ENCODE peak calls at places on chromosomes 4 and X, in ten cellular contexts. S is GM23338, R is HCT116, I is spleen, P is HepG2, Y is sigmoid colon, T is transverse colon, F is vagina, Z is stomach, N is H1. X is an unnamed sample.

GRCh38 chr4:41319553-41319952 is 62.8 kb downstream of the UCHL1 start:
- DNase-seq in S (no peak), R (peak), I (no peak), P (peak), Y (no peak), T (no peak), F (no peak), Z (no peak), N (no peak), X (no peak)

GRCh38 chr4:66430856-66431255 is 760.6 kb upstream of the EPHA5 start:
- DNase-seq in S (no peak), R (no peak), I (no peak), P (no peak), Y (no peak), T (no peak), F (no peak), Z (no peak), N (peak), X (no peak)

GRCh38 chr4:41619161-41619560 is 81.2 kb downstream of the LIMCH1 start:
- DNase-seq in S (peak), R (no peak), I (no peak), P (no peak), Y (no peak), T (no peak), F (no peak), Z (no peak), N (no peak), X (no peak)

GRCh38 chr4:8307126-8307525 is 37.6 kb downstream of the HTRA3 start:
- DNase-seq in S (no peak), R (no peak), I (peak), P (no peak), Y (peak), T (no peak), F (no peak), Z (no peak), N (no peak), X (no peak)

GRCh38 chrX:17610788-17611187 is 126.5 kb upstream of the SCML1 start:
- DNase-seq in S (no peak), R (no peak), I (no peak), P (no peak), Y (no peak), T (no peak), F (no peak), Z (no peak), N (no peak), X (no peak)

GRCh38 chr4:8306511-8307021 is 37.0 kb downstream of the HTRA3 start:
- DNase-seq in S (peak), R (no peak), I (peak), P (no peak), Y (peak), T (peak), F (no peak), Z (no peak), N (no peak), X (no peak)

GRCh38 chr4:152427971-152428370 is 107.9 kb downstream of the FBXW7 start:
- DNase-seq in S (no peak), R (no peak), I (no peak), P (no peak), Y (no peak), T (no peak), F (no peak), Z (no peak), N (no peak), X (no peak)

GRCh38 chr4:66911898-66912297 is 633.4 kb downstream of the CENPC start:
- DNase-seq in S (no peak), R (no peak), I (no peak), P (no peak), Y (no peak), T (no peak), F (no peak), Z (no peak), N (no peak), X (no peak)

GRCh38 chr4:114026447-114026846 is 47.0 kb upstream of the ARSJ start:
- DNase-seq in S (no peak), R (no peak), I (no peak), P (no peak), Y (no peak), T (no peak), F (no peak), Z (no peak), N (no peak), X (no peak)

GRCh38 chrX:55695227-55696018 is 22.1 kb upstream of the RRAGB start:
- DNase-seq in S (no peak), R (no peak), I (no peak), P (no peak), Y (no peak), T (no peak), F (no peak), Z (no peak), N (no peak), X (no peak)

GRCh38 chr4:177023951-177024350 is 231.2 kb upstream of the VEGFC start:
- DNase-seq in S (no peak), R (no peak), I (no peak), P (no peak), Y (no peak), T (no peak), F (no peak), Z (no peak), N (no peak), X (no peak)

GRCh38 chr4:126267689-126268088 is 952.9 kb downstream of the FAT4 start:
- DNase-seq in S (no peak), R (no peak), I (no peak), P (no peak), Y (no peak), T (no peak), F (no peak), Z (no peak), N (no peak), X (no peak)

GRCh38 chr4:104591505-104591904 is 96.8 kb upstream of the CXXC4 start:
- DNase-seq in S (peak), R (no peak), I (no peak), P (no peak), Y (peak), T (peak), F (no peak), Z (no peak), N (peak), X (no peak)

GRCh38 chrX:154485150-154486051 is 1.0 kb downstream of the UBL4A start:
- DNase-seq in S (peak), R (no peak), I (peak), P (no peak), Y (peak), T (no peak), F (no peak), Z (no peak), N (no peak), X (no peak)

GRCh38 chr4:131526686-131527085 is 1622.4 kb upstream of the PCDH10 start:
- DNase-seq in S (no peak), R (no peak), I (no peak), P (no peak), Y (no peak), T (no peak), F (no peak), Z (no peak), N (no peak), X (no peak)

GRCh38 chrX:10597871-10598270 is 22.5 kb downstream of the MID1 start:
- DNase-seq in S (peak), R (no peak), I (no peak), P (peak), Y (no peak), T (no peak), F (no peak), Z (no peak), N (no peak), X (no peak)

GRCh38 chr4:82491251-82491960 is 61.0 kb downstream of the ENOPH1 start:
- DNase-seq in S (no peak), R (no peak), I (no peak), P (no peak), Y (no peak), T (no peak), F (no peak), Z (peak), N (no peak), X (no peak)

DNA sequence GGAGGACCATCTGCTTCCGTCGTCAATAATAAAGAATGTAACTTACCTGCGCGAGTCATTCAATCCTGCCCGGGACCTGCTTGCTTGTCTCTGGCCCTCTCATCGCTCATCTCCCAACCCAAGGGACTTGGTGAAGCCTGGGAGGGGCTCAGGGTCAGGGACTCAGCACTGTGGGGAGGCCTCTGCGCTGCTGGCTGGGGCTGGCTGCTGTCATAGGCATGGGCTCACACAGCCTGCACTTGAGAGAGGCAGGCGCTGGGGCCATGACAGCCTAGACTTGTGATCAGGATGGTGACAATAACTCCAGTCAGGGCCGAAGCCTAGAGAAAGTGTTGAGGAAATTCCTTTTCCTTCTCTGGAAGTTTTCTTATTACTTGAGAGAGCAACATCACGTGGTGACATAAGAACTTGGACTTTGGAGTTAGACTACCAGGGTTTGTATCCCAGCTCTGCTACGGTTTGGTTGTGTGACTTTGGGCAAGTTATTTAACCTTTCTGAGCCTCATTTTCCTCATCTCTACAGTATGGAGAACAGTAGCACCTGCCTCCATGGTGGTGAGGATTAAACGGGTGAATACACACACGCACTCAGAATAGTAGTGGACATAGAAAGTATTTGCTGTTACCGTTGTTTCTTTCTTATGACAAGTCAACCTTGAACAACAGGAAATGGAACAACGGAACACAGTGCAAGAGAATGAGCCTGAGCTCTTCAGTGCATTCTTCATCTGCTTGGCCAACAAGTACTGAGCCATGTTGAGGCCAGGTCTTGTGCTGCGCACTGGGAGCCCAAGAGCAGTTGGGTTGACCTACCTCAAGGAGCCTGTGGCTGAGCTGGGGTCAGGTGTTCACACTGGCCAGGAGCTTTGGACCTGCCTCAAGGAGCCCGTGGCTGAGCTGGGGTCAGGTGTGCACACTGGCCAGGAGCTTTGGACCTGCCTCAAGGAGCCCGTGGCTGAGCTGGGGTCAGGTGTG is 60.5 kb downstream of the TBC1D14 start:
- DNase-seq in S (no peak), R (no peak), I (peak), P (no peak), Y (no peak), T (no peak), F (no peak), Z (no peak), N (no peak), X (no peak)
- H3K4me3 ChIP-seq in S (no peak), R (no peak), I (no peak), P (no peak), Y (no peak), T (no peak), F (no peak), Z (no peak), N (no peak), X (no peak)

GRCh38 chr4:1376841-1377605 is 29.2 kb downstream of the NKX1-1 start:
- DNase-seq in S (peak), R (no peak), I (peak), P (no peak), Y (peak), T (no peak), F (no peak), Z (no peak), N (no peak), X (no peak)
- TF ChIP-seq POLR2AphosphoS5 in S (no peak), R (no peak), I (no peak), P (no peak), Y (no peak), T (no peak), F (no peak), Z (no peak), N (no peak), X (no peak)

DNA sequence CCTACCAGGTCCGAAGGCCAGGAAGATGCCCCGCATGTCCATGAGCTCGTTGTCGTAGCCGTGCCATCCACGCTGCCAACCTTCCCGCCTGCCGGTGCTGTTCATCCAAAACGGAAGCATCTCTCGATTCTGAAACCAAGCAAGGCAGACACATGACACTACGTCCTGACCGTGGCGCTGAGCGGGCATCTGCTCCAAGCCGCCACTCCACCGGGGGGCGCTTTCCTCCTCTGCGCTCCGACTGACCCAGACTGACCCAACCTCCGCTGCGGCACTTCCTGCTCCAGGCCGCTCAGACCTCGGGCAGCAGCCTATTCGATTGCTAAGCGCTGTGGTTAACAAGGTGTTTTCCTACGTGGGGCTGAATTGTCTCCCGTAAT is 120.4 kb downstream of the ENPP6 start:
- DNase-seq in S (peak), R (no peak), I (peak), P (no peak), Y (peak), T (peak), F (no peak), Z (peak), N (peak), X (no peak)
- H3K4me3 ChIP-seq in S (peak), R (no peak), I (peak), P (no peak), Y (no peak), T (no peak), F (peak), Z (peak), N (no peak), X (no peak)

DNA sequence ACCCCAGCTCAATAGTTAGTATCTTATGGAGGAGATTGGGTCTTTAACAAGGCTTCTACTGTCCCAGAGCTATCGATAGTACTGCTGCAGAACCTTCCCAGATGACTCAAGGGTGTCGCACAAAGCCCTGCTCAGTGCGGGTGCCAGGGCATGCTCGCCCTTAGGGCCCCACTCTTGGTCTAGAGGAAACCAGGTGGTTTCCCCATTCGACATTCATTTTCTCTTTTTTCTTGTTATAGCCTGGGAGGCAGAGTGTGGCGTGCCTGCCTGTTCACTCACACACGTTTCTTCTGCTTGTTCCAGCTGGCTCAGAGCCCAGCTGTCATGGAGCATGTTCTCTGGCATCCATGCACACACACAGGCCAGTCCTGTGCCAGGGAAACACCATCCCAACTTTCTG is 144.5 kb downstream of the SMIM20 start:
- DNase-seq in S (no peak), R (no peak), I (no peak), P (no peak), Y (no peak), T (no peak), F (no peak), Z (peak), N (no peak), X (no peak)
- TF ChIP-seq POLR2AphosphoS5 in S (no peak), R (no peak), I (no peak), P (no peak), Y (no peak), T (no peak), F (no peak), Z (no peak), N (no peak), X (no peak)

GRCh38 chrX:71911023-71911730 is 532 bp downstream of the NHSL2 start:
- DNase-seq in S (peak), R (no peak), I (no peak), P (no peak), Y (peak), T (peak), F (no peak), Z (no peak), N (no peak), X (no peak)
- H3K4me3 ChIP-seq in S (peak), R (no peak), I (peak), P (no peak), Y (peak), T (peak), F (peak), Z (peak), N (peak), X (peak)

GRCh38 chrX:22399793-22400192 is 127.1 kb downstream of the CBLL2 start:
- DNase-seq in S (no peak), R (peak), I (no peak), P (no peak), Y (no peak), T (no peak), F (no peak), Z (no peak), N (no peak), X (no peak)

GRCh38 chrX:22397566-22397965 is 124.9 kb downstream of the CBLL2 start:
- DNase-seq in S (no peak), R (no peak), I (no peak), P (no peak), Y (no peak), T (no peak), F (no peak), Z (no peak), N (no peak), X (no peak)

GRCh38 chrX:22396408-22396807 is 123.7 kb downstream of the CBLL2 start:
- DNase-seq in S (no peak), R (no peak), I (no peak), P (no peak), Y (no peak), T (no peak), F (no peak), Z (no peak), N (no peak), X (no peak)

GRCh38 chrX:22392176-22392814 is 119.6 kb downstream of the CBLL2 start:
- DNase-seq in S (no peak), R (no peak), I (no peak), P (no peak), Y (no peak), T (no peak), F (no peak), Z (no peak), N (no peak), X (no peak)

DNA sequence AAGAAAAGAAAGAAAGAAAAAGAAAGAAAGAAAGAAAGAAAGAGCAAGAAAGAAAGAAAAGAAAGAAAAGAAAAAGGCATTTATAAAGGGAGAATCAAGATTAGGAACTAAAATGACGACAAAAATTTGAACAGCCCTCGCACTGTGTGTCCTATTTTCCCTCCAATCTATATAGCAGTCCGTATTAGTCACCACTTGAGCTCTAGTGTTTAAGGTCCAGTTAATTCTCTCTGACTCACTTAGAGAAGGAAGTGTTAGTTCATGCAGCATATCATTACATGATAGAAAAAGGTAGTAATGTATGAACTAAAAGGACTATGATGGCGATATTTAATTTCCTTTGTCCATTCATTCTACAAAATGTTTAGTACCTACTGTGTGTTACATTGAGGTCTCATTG is 122.7 kb downstream of the CBLL2 start:
- DNase-seq in S (no peak), R (no peak), I (no peak), P (no peak), Y (no peak), T (no peak), F (no peak), Z (no peak), N (no peak), X (no peak)
- TF ChIP-seq POLR2AphosphoS5 in S (no peak), R (no peak), I (no peak), P (no peak), Y (no peak), T (no peak), F (no peak), Z (no peak), N (no peak), X (no peak)

DNA sequence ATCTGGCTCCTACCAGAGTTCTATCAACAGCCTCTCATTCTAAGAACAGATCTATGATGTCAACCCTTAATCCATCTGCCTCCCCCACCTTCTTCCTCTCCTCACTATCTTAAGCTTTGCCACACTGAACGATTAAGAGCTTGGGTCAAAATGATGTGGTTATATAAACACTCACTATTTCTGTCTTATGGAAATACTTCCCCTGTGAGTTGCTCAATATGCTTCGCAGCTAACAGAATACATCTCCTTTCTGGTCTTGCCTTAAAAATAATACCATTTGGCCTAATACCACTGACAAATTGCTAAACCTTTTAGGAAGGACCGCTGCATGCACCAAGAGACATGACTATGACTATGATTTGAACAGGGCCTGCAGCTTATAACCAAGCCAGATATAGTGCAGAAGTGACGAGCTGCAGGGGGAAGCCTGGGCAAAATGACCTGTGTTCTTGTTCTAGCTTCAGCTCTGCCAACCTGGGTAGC is 130.9 kb downstream of the RNF150 start:
- DNase-seq in S (no peak), R (no peak), I (no peak), P (no peak), Y (peak), T (no peak), F (no peak), Z (no peak), N (no peak), X (no peak)
- H3K4me3 ChIP-seq in S (no peak), R (no peak), I (no peak), P (no peak), Y (no peak), T (no peak), F (no peak), Z (no peak), N (no peak), X (no peak)

GRCh38 chr4:146018247-146018646 is 79.6 kb upstream of the ZNF827 start:
- DNase-seq in S (no peak), R (no peak), I (no peak), P (no peak), Y (no peak), T (no peak), F (no peak), Z (no peak), N (no peak), X (no peak)

GRCh38 chr4:146023334-146023967 is 84.8 kb upstream of the ZNF827 start:
- DNase-seq in S (no peak), R (no peak), I (no peak), P (no peak), Y (no peak), T (no peak), F (no peak), Z (no peak), N (no peak), X (no peak)

GRCh38 chr4:146022541-146022940 is 83.9 kb upstream of the ZNF827 start:
- DNase-seq in S (no peak), R (no peak), I (no peak), P (no peak), Y (no peak), T (no peak), F (no peak), Z (no peak), N (no peak), X (no peak)
- TF ChIP-seq POLR2AphosphoS5 in S (no peak), R (no peak), I (no peak), P (no peak), Y (no peak), T (no peak), F (no peak), Z (no peak), N (no peak), X (no peak)

GRCh38 chr4:136103616-136104015 is 1428.7 kb downstream of the PCDH18 start:
- DNase-seq in S (no peak), R (no peak), I (no peak), P (no peak), Y (no peak), T (no peak), F (no peak), Z (no peak), N (no peak), X (peak)

GRCh38 chr4:136106753-136107152 is 1425.5 kb downstream of the PCDH18 start:
- DNase-seq in S (peak), R (no peak), I (no peak), P (no peak), Y (no peak), T (no peak), F (no peak), Z (no peak), N (no peak), X (no peak)
- H3K4me3 ChIP-seq in S (no peak), R (no peak), I (no peak), P (no peak), Y (no peak), T (no peak), F (no peak), Z (no peak), N (no peak), X (no peak)

GRCh38 chr4:26048378-26048882 is 134.4 kb downstream of the SMIM20 start:
- DNase-seq in S (no peak), R (no peak), I (no peak), P (no peak), Y (peak), T (peak), F (no peak), Z (no peak), N (no peak), X (no peak)
- TF ChIP-seq POLR2AphosphoS5 in S (no peak), R (no peak), I (peak), P (no peak), Y (peak), T (peak), F (peak), Z (no peak), N (no peak), X (no peak)

X was measured in SK-N-MC.